ENCODE peak calls at places on chromosomes 1 and 21, in seven cellular contexts. G, O, C, Y, A, W and N are unnamed samples.
A peak's percentile ranks its signal among the peaks of the same experiment; 100 is the strongest.

GRCh38 chr1:93769767-93770166 is 88.1 kb upstream of the BCAR3 start:
- DNase-seq in G (no peak), O (no peak), C (no peak), Y (no peak), A (no peak), W (no peak), N (no peak)

GRCh38 chr1:93751391-93752250 is 70.0 kb upstream of the BCAR3 start:
- DNase-seq in G (no peak), O (no peak), C (no peak), Y (no peak), A (no peak), W (no peak), N (no peak)

GRCh38 chr1:67970088-67970487 is 80.3 kb downstream of the DIRAS3 start:
- DNase-seq in G (no peak), O (peak; percentile 94), C (no peak), Y (no peak), A (peak; percentile 95), W (no peak), N (peak; percentile 96)

GRCh38 chr1:6222644-6223043 is 13.1 kb downstream of the ICMT start:
- DNase-seq in G (no peak), O (peak; percentile 87), C (no peak), Y (no peak), A (no peak), W (no peak), N (peak; percentile 72)

GRCh38 chr1:28417441-28418277 is 48.1 kb downstream of the PHACTR4 start:
- DNase-seq in G (no peak), O (peak; percentile 63), C (peak; percentile 81), Y (no peak), A (peak; percentile 95), W (no peak), N (peak; percentile 71)

GRCh38 chr1:158177705-158178450 is 2.8 kb upstream of the CD1D start:
- DNase-seq in G (peak; percentile 91), O (peak; percentile 70), C (peak; percentile 74), Y (peak; percentile 57), A (peak; percentile 81), W (peak; percentile 74), N (peak; percentile 56)

GRCh38 chr1:116420417-116421200 is 47.6 kb downstream of the ATP1A1 start:
- DNase-seq in G (no peak), O (peak; percentile 25), C (no peak), Y (no peak), A (no peak), W (no peak), N (no peak)

GRCh38 chr1:110176299-110176956 is 26.1 kb downstream of the SLC6A17 start:
- DNase-seq in G (no peak), O (no peak), C (no peak), Y (no peak), A (peak; percentile 17), W (no peak), N (no peak)

GRCh38 chr1:216917039-216917438 is 193.8 kb upstream of the ESRRG start:
- DNase-seq in G (no peak), O (no peak), C (no peak), Y (no peak), A (no peak), W (no peak), N (no peak)

GRCh38 chr1:170250531-170251276 is 104.9 kb downstream of the NTMT2 start:
- DNase-seq in G (no peak), O (no peak), C (no peak), Y (no peak), A (no peak), W (no peak), N (no peak)

GRCh38 chr1:165828103-165828558 is 717 bp downstream of the UCK2 start:
- DNase-seq in G (peak; percentile 65), O (peak; percentile 55), C (peak; percentile 51), Y (peak; percentile 33), A (peak; percentile 39), W (peak; percentile 36), N (peak; percentile 38)

GRCh38 chr1:59342801-59343575 is 46.1 kb downstream of the FGGY start:
- DNase-seq in G (no peak), O (no peak), C (no peak), Y (no peak), A (no peak), W (no peak), N (no peak)

GRCh38 chr1:214248294-214249082 is 32.5 kb upstream of the SMYD2 start:
- DNase-seq in G (no peak), O (peak; percentile 19), C (no peak), Y (no peak), A (no peak), W (no peak), N (no peak)

GRCh38 chr1:54579337-54579781 is 31.3 kb downstream of the ACOT11 start:
- DNase-seq in G (no peak), O (no peak), C (no peak), Y (no peak), A (no peak), W (peak; percentile 18), N (no peak)

GRCh38 chr1:116379674-116380498 is 6.8 kb downstream of the ATP1A1 start:
- DNase-seq in G (no peak), O (no peak), C (no peak), Y (no peak), A (no peak), W (no peak), N (no peak)

DNA sequence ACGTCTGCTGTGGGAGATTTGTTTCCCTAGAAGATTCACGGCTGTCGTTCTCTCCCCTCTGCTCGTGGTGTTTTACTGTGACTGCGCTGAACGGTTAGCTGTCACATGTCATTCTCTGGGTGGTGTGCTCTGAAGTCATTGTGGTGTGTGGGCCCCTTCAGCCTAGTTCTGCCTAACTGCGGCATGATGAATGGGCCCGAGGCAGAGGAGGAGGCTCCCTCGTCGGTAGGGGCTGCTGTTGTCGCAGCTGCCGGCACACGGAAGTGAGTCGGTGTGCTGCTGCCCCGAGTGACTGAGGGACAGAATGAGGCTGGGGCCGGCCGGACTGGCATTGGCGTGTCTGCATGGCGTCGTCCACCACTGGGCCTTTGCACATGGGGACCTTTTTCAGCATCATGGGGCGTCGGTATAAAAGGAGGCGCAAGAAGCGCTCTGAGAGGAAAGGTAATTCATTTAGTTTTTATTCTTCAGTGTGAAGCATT is 77.9 kb downstream of the ADARB1 start:
- DNase-seq in G (peak; percentile 77), O (no peak), C (peak; percentile 72), Y (no peak), A (no peak), W (no peak), N (peak; percentile 65)
- H3K4me3 ChIP-seq in G (no peak overlapping the region), O (no peak overlapping the region), C (peak overlapping the region; percentile 18), Y (no peak overlapping the region), A (no peak overlapping the region), W (no peak overlapping the region), N (no peak overlapping the region)

DNA sequence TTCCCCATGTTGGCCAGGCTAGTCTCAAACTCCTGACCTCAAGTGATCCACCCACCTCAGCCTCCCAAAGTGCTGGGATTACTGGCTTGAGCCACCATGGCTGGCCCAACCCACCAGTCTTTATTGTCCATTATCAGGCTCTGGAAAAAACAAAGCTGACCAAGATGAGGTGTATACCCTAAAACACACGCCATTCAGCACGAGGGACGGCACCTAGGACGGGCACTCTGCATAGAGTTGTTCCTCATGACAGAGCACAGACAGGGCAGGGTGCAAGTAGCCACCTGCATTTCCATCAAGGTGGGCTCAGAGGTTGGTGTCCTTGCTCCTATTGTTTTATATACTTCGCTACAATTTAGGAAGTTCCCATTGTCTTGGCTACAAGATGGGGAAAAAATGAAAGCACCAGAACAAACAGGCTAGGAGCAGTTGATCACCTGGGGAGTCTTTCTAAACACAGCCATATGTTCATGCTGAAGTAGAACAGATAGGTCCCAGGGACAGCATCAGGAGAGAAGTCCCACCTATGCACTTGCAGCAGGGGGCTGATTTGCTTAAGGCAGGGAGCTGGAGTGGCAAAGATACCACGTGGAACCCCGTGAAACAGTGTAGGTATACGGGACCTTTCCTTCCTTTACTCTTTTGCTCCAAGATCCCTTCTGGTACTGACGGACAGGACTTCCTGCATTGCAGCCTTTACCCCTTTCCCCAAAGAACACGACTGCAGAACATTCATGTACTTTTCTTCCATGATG is 4.5 kb downstream of the KRTCAP2 start:
- DNase-seq in G (no peak), O (no peak), C (no peak), Y (no peak), A (no peak), W (no peak), N (no peak)
- H3K9ac ChIP-seq in G (no peak overlapping the region), O (no peak overlapping the region), C (no peak overlapping the region), Y (no peak overlapping the region), A (no peak overlapping the region), W (no peak overlapping the region), N (no peak overlapping the region)

GRCh38 chr1:16249838-16250241 is 12.9 kb upstream of the CPLANE2 start:
- DNase-seq in G (no peak), O (peak; percentile 14), C (peak; percentile 61), Y (no peak), A (no peak), W (no peak), N (peak; percentile 64)

GRCh38 chr1:16250547-16251251 is 13.7 kb upstream of the CPLANE2 start:
- DNase-seq in G (no peak), O (no peak), C (no peak), Y (no peak), A (no peak), W (no peak), N (no peak)

GRCh38 chr1:16253332-16253922 is 16.4 kb upstream of the CPLANE2 start:
- DNase-seq in G (no peak), O (peak; percentile 53), C (no peak), Y (no peak), A (no peak), W (no peak), N (no peak)

GRCh38 chr1:16252912-16253311 is 15.9 kb upstream of the CPLANE2 start:
- DNase-seq in G (no peak), O (peak; percentile 54), C (no peak), Y (no peak), A (no peak), W (no peak), N (no peak)

GRCh38 chr1:16251381-16251780 is 14.4 kb upstream of the CPLANE2 start:
- DNase-seq in G (no peak), O (no peak), C (no peak), Y (no peak), A (no peak), W (no peak), N (no peak)
- H3K36me3 ChIP-seq in G (peaks cover 3% of the 10 kb centered on the region), O (peaks cover 20% of the 10 kb centered on the region), C (peaks cover 67% of the 10 kb centered on the region), Y (peaks cover 69% of the 10 kb centered on the region), A (peaks cover 4% of the 10 kb centered on the region), W (peaks cover 96% of the 10 kb centered on the region), N (peaks cover 2% of the 10 kb centered on the region)

GRCh38 chr1:51515312-51515960 is 3.6 kb downstream of the EPS15 start:
- DNase-seq in G (no peak), O (no peak), C (no peak), Y (no peak), A (no peak), W (no peak), N (no peak)
- H3K4me3 ChIP-seq in G (no peak overlapping the region), O (peak overlapping the region; percentile 85), C (no peak overlapping the region), Y (no peak overlapping the region), A (no peak overlapping the region), W (no peak overlapping the region), N (no peak overlapping the region)

GRCh38 chr1:17059391-17060128 is 5.7 kb upstream of the SDHB start:
- DNase-seq in G (peak; percentile 86), O (peak; percentile 78), C (peak; percentile 74), Y (peak; percentile 58), A (peak; percentile 60), W (peak; percentile 56), N (peak; percentile 68)
- H3K9ac ChIP-seq in G (no peak overlapping the region), O (no peak overlapping the region), C (no peak overlapping the region), Y (no peak overlapping the region), A (no peak overlapping the region), W (peak overlapping the region; percentile 54), N (no peak overlapping the region)

GRCh38 chr1:111758373-111758772 is 2.7 kb downstream of the DDX20 start:
- DNase-seq in G (peak; percentile 47), O (peak; percentile 10), C (peak; percentile 50), Y (no peak), A (no peak), W (no peak), N (no peak)
- H3K36me3 ChIP-seq in G (peaks cover 32% of the 10 kb centered on the region), O (peaks cover 37% of the 10 kb centered on the region), C (peaks cover 47% of the 10 kb centered on the region), Y (peaks cover 67% of the 10 kb centered on the region), A (peaks cover 23% of the 10 kb centered on the region), W (peaks cover 67% of the 10 kb centered on the region), N (peaks cover 5% of the 10 kb centered on the region)